ENCODE peak calls at places on chromosome 9, in six cellular contexts. I is IMR-90, B is HEK293T, O is A549, G is K562, W is HepG2. L is an unnamed sample.

GRCh38 chr9:132008184-132008781 is 71.4 kb downstream of the MED27 start:
- DNase-seq in G (no peak), W (no peak), O (peak), I (peak), B (no peak), L (no peak)

GRCh38 chr9:21543187-21543586 is 61.1 kb upstream of the IFNE start:
- DNase-seq in W (no peak), B (no peak), O (no peak), I (no peak), G (no peak), L (no peak)

GRCh38 chr9:119009253-119009652 is 360.0 kb downstream of the BRINP1 start:
- DNase-seq in B (no peak), W (no peak), O (peak), G (no peak), I (no peak), L (no peak)

GRCh38 chr9:22657713-22658112 is 211.1 kb downstream of the DMRTA1 start:
- DNase-seq in I (no peak), B (no peak), G (no peak), W (no peak), O (no peak), L (no peak)

GRCh38 chr9:2741441-2742158 is 24.3 kb downstream of the KCNV2 start:
- DNase-seq in I (no peak), B (no peak), O (no peak), G (no peak), W (no peak), L (no peak)

GRCh38 chr9:71361357-71361756 is 239.9 kb upstream of the TRPM3 start:
- DNase-seq in I (no peak), O (no peak), W (no peak), B (no peak), G (no peak), L (no peak)

GRCh38 chr9:33081128-33081851 is 4.8 kb upstream of the SMU1 start:
- DNase-seq in G (peak), I (peak), O (peak), W (peak), B (peak), L (peak)

GRCh38 chr9:99105152-99106043 is 485 bp downstream of the TGFBR1 start:
- DNase-seq in W (peak), I (peak), O (peak), B (peak), G (peak), L (no peak)

GRCh38 chr9:110526426-110526825 is 53.1 kb downstream of the SVEP1 start:
- DNase-seq in O (no peak), G (no peak), B (no peak), W (no peak), I (peak), L (no peak)

GRCh38 chr9:95903398-95903797 is 27.9 kb downstream of the ERCC6L2 start:
- DNase-seq in O (no peak), W (no peak), B (no peak), G (no peak), I (no peak), L (no peak)

DNA sequence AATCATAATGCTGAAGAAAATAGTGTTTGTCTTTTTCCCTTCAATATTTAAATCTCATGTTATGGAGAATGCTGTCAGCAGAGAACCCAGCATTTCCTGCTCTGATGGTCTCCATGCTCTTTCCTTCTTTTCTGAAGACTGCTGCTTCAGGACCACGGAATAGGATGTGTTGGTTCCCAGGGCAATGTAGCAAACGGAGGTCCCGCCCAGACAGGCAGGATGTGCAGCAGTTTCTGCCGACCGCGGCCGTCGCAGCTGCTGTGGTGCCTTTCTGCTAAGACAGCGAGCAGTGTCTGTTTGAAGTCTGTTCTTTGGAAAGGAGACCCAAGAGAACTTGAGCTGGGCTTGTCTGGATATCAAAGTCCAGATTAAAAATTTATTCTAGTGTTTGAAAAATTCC is 654.3 kb downstream of the CCDC171 start:
- DNase-seq in O (no peak), G (no peak), W (no peak), B (no peak), I (peak), L (no peak)
- TF ChIP-seq BHLHE40 in O (no peak), G (no peak), W (no peak), B (no peak), I (no peak), L (no peak)

DNA sequence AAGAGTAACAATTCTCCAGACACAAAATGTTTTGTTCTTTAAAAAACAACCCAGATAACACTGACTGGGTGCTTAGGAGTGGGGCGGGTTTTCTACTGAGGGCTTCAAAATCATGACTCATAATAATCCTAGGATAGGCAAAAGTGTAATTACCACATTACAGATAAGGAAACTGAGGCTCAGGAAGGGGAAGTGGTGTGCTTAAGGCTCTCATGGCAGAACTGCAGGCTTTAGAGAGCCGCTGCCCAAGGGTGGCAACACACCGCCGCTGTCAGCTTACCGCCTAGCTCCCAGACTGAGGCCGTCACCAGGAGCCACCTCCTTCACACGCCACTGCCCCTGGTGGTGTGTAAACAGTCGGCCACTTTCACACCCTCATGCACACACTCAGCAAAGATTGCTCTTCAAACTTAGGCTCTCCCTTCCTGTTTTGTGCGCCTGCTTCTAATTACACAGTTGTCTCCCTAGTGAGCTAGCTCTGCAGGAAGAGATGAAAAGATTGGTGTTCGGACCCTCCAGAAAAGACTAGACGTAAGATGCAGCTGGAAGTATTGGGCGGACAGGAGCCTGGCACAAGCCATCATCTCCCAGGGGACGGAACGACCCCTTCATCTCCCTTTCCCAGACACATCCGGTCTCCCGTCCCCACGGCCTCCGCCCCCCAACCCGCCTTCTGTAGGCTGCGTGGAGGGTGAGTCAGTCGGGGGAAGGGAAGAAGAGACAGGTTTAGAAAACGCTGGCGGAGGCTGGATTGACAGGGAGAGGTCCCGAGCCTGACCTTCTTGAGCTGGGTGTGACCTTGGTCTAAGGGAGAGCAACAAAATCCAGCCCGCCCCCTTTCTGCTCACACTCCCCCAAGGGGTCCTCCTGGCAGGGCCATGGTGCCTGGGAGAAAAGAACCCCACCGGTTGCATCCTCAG is 162.7 kb downstream of the SYK start:
- DNase-seq in G (no peak), I (no peak), O (peak), B (no peak), W (peak), L (no peak)
- TF ChIP-seq BHLHE40 in G (no peak), I (no peak), O (no peak), B (no peak), W (no peak), L (no peak)

DNA sequence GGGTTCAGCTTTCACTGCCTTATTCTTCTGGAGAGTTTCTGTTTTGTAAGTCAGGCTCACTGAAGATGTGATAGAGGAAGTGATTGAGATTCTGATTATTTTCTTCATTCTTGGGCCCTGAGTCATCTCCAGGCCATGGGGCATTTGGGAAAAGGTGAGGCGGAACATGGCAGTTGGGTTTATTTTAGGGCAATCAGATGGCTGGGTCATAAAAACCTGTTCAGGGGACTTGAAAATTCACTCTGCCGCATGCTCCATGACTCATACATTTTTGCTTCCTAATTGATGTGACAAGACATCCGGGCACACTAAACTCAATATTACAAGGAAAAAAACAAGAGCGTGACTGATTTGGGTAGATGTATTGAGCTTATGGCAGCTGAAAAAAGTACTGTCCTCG is 265.7 kb upstream of the KLF4 start:
- DNase-seq in B (no peak), I (peak), W (no peak), G (no peak), O (peak), L (no peak)
- TF ChIP-seq BHLHE40 in B (no peak), I (peak), W (no peak), G (no peak), O (no peak), L (no peak)

GRCh38 chr9:126661521-126662251 is 48.0 kb downstream of the LMX1B start:
- DNase-seq in I (peak), B (no peak), W (peak), O (peak), G (peak), L (no peak)
- TF ChIP-seq BHLHE40 in I (no peak), B (no peak), W (no peak), O (no peak), G (no peak), L (no peak)

DNA sequence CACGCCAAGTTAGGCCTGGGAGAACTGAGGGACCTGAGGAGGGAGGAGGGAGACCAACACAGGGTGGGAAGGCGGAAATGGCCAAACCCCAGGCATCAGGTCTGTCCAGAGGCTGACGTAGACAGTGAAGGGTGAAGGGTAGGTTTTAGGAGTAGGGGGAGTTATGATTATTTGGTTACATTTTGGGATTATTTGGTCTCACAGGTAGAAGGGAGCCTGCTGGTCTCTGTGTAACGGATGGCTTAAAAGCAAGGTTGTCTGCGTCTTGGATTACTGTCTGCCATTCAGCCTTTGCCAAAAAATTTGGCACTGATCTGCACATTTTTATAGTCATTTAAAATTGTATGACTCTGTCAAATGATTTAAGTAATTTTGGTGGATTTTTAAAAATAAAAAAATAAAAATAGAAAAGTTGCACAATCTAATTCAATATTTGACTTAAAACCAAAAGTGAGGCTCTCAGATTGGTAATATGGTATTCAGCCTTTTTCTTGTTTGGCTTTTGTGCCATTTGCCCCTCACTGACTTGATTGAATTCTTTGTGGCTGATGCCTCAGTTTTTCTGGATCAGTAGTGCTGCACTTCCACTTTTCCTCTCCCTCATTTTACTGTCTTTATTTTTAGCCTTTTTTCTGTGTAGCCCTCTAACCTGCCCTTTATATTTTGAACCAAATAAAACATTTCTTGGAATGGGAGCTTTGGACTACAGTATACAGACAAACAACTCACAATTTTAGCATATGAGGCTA is 3.6 kb upstream of the MSMP start:
- DNase-seq in O (peak), W (peak), B (no peak), G (no peak), I (no peak), L (no peak)
- TF ChIP-seq BHLHE40 in O (no peak), W (no peak), B (no peak), G (no peak), I (no peak), L (no peak)

GRCh38 chr9:36039696-36040095 is 3.0 kb downstream of the RECK start:
- DNase-seq in I (peak), W (no peak), O (no peak), G (no peak), B (no peak), L (no peak)

GRCh38 chr9:36036253-36036779 is 397 bp upstream of the RECK start:
- DNase-seq in B (no peak), O (no peak), G (no peak), W (no peak), I (no peak), L (no peak)

GRCh38 chr9:36036780-36037579 is at the start of gene RECK:
- DNase-seq in O (peak), B (peak), G (peak), W (peak), I (peak), L (no peak)

GRCh38 chr9:36039121-36039520 is 2.4 kb downstream of the RECK start:
- DNase-seq in G (no peak), O (no peak), I (no peak), W (no peak), B (no peak), L (no peak)

GRCh38 chr9:36037580-36038169 is 962 bp downstream of the RECK start:
- DNase-seq in G (no peak), O (peak), I (no peak), B (peak), W (no peak), L (no peak)
- TF ChIP-seq BHLHE40 in G (no peak), O (no peak), I (no peak), B (no peak), W (no peak), L (no peak)

DNA sequence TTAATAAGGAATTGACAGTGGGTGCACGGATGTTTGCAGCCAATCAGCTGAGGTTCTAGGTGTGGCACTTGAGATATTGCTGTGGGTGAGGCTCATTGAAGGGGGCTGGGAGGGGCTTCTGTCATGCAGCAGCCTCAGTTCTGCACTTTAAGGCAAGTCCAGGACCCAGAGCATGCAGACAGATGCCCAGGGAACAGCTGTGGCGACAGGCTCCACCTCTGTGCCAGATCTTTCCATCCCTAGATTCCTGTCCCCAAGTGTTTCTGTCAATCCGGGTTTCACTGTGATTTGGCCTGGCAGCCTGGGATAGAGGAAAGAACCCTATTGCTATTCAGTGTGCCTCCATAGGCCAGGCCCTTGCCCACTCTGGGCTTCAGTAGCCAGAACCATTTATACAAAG is 20.8 kb upstream of the CERCAM start:
- DNase-seq in O (no peak), I (no peak), W (no peak), B (no peak), G (no peak), L (no peak)
- TF ChIP-seq BHLHE40 in O (no peak), I (no peak), W (no peak), B (no peak), G (no peak), L (no peak)

GRCh38 chr9:86300701-86301100 is 18.4 kb upstream of the ISCA1 start:
- DNase-seq in G (no peak), B (no peak), I (no peak), W (no peak), O (no peak), L (no peak)
- TF ChIP-seq BHLHE40 in G (no peak), B (no peak), I (no peak), W (no peak), O (no peak), L (no peak)

L was measured in GM12878.